ENCODE peak calls at places on chromosomes 11 and 22, in six cellular contexts. Q is SK-N-SH, K is cardiac muscle cell, V is endodermal cell, N is astrocyte, L is mammary epithelial cell. G is an unnamed sample. For H3K4me1, the result is how much of the 10 kb centered on the place peaks cover.

GRCh38 chr22:33879796-33880195 is 40.5 kb downstream of the LARGE1 start:
- DNase-seq in K (no peak), Q (no peak), V (no peak), N (no peak), L (no peak), G (no peak)

GRCh38 chr11:109641549-109641948 is 219.6 kb downstream of the C11orf87 start:
- DNase-seq in N (peak), Q (no peak), L (peak), V (peak), K (peak), G (peak)

GRCh38 chr22:49494555-49494954 is 333.1 kb downstream of the BRD1 start:
- DNase-seq in V (no peak), Q (no peak), K (no peak), N (no peak), L (no peak), G (no peak)

GRCh38 chr11:47552581-47553416 is at the start of gene CELF1:
- DNase-seq in N (peak), Q (peak), L (peak), K (peak), V (peak), G (peak)

GRCh38 chr11:85759915-85760314 is 51.0 kb downstream of the SYTL2 start:
- DNase-seq in K (no peak), L (peak), N (peak), Q (no peak), V (no peak), G (peak)

GRCh38 chr22:45452565-45453449 is 39.3 kb downstream of the RIBC2 start:
- DNase-seq in L (no peak), N (peak), K (no peak), Q (no peak), V (no peak), G (peak)

GRCh38 chr22:36901411-36902142 is 11.9 kb upstream of the CSF2RB start:
- DNase-seq in K (no peak), Q (no peak), L (no peak), V (peak), N (no peak), G (no peak)

GRCh38 chr22:29150701-29151100 is 55.0 kb upstream of the EMID1 start:
- DNase-seq in Q (no peak), L (no peak), N (no peak), K (no peak), V (peak), G (no peak)

GRCh38 chr11:69055212-69055586 is 6.5 kb downstream of the TPCN2 start:
- DNase-seq in L (no peak), N (no peak), K (no peak), Q (no peak), V (no peak), G (no peak)

GRCh38 chr11:44958165-44958564 is 7.5 kb upstream of the TP53I11 start:
- DNase-seq in Q (no peak), L (no peak), V (no peak), N (no peak), K (no peak), G (no peak)

GRCh38 chr11:114317738-114318137 is 21.5 kb downstream of the NNMT start:
- DNase-seq in Q (peak), K (peak), V (peak), L (no peak), N (no peak), G (peak)

GRCh38 chr11:10742460-10743208 is 8.4 kb upstream of the CTR9 start:
- DNase-seq in K (no peak), L (peak), V (no peak), N (peak), Q (peak), G (peak)

GRCh38 chr11:117868088-117868487 is 8.4 kb downstream of the FXYD6 start:
- DNase-seq in V (no peak), Q (no peak), K (no peak), N (no peak), L (no peak), G (no peak)

GRCh38 chr11:368414-369335 is 624 bp upstream of the B4GALNT4 start:
- DNase-seq in V (peak), K (peak), N (no peak), Q (peak), L (no peak), G (no peak)

GRCh38 chr11:121634889-121635288 is 182.1 kb upstream of the SORL1-AS1 start:
- DNase-seq in N (peak), L (peak), V (peak), K (no peak), Q (no peak), G (peak)

GRCh38 chr22:26558246-26558895 is 31.6 kb downstream of the TPST2 start:
- DNase-seq in N (peak), L (no peak), K (no peak), V (no peak), Q (no peak), G (peak)

GRCh38 chr11:118343248-118343647 is 743 bp upstream of the CD3D start:
- DNase-seq in K (no peak), N (no peak), V (no peak), L (no peak), Q (no peak), G (no peak)

GRCh38 chr11:129278586-129279319 is 86.6 kb upstream of the ARHGAP32 start:
- DNase-seq in V (peak), L (peak), N (no peak), Q (peak), K (peak), G (no peak)

DNA sequence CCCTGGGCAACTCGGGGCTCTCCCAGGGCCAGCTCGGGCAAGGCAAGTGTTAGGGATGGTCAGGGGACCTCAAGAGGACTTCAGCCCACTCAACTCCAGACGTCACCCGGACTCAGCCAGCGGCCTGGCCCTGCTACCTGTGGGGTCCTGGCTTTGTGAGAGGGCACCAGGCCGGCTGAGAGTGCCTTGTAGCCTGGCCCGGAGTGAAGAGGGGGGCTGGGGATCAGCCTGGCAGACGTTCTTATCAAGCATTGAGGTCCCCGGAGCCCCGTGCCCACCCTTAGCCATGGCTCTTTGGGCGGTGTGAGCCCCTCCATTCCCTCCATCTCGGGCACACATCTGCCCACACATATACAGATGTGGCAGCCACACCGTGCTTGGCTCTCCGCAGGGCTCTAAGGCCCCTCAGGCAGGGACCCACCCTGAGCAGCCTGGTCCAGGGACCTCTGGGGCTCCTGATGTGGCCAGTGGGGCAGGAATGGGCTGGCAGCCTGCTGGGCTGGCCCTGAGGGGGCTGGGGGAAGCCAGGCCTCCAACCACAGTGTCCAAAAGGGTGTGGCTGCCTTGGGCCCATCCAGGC is 15.3 kb downstream of the LSP1 start:
- DNase-seq in V (no peak), K (no peak), Q (no peak), N (no peak), L (no peak), G (no peak)
- H3K4me1 ChIP-seq in V (under half), K (under half), Q (under half), N (under half), L (under half), G (under half)

GRCh38 chr11:72409458-72409857 is 24.9 kb downstream of the CLPB start:
- DNase-seq in L (no peak), V (no peak), K (no peak), Q (no peak), N (no peak), G (no peak)
- H3K4me1 ChIP-seq in L (under half), V (under half), K (under half), Q (under half), N (under half), G (under half)

GRCh38 chr11:120499859-120500258 is 11.7 kb upstream of the GRIK4 start:
- DNase-seq in V (no peak), Q (no peak), N (no peak), K (no peak), L (no peak), G (no peak)

GRCh38 chr11:120501440-120501839 is 10.1 kb upstream of the GRIK4 start:
- DNase-seq in N (no peak), L (no peak), K (no peak), Q (no peak), V (no peak), G (no peak)

GRCh38 chr11:120500414-120500936 is 11.1 kb upstream of the GRIK4 start:
- DNase-seq in V (peak), Q (no peak), K (no peak), L (no peak), N (no peak), G (peak)

GRCh38 chr11:120499088-120499487 is 12.5 kb upstream of the GRIK4 start:
- DNase-seq in L (no peak), V (no peak), K (no peak), N (no peak), Q (no peak), G (no peak)

GRCh38 chr11:120501976-120502755 is 9.4 kb upstream of the GRIK4 start:
- DNase-seq in N (no peak), L (no peak), Q (no peak), K (no peak), V (no peak), G (no peak)
- H3K4me1 ChIP-seq in N (under half), L (under half), Q (under half), K (under half), V (under half), G (under half)

GRCh38 chr11:76772783-76773106 is 10.4 kb upstream of the TSKU start:
- DNase-seq in K (no peak), Q (no peak), L (no peak), N (no peak), V (peak), G (no peak)

GRCh38 chr11:76771446-76772099 is 11.6 kb upstream of the TSKU start:
- DNase-seq in K (no peak), N (no peak), Q (no peak), V (no peak), L (no peak), G (no peak)

GRCh38 chr11:76773921-76774361 is 9.2 kb upstream of the TSKU start:
- DNase-seq in N (no peak), L (peak), Q (no peak), K (no peak), V (no peak), G (no peak)

GRCh38 chr11:76770642-76771445 is 12.3 kb upstream of the TSKU start:
- DNase-seq in Q (no peak), N (peak), L (peak), K (no peak), V (peak), G (peak)

DNA sequence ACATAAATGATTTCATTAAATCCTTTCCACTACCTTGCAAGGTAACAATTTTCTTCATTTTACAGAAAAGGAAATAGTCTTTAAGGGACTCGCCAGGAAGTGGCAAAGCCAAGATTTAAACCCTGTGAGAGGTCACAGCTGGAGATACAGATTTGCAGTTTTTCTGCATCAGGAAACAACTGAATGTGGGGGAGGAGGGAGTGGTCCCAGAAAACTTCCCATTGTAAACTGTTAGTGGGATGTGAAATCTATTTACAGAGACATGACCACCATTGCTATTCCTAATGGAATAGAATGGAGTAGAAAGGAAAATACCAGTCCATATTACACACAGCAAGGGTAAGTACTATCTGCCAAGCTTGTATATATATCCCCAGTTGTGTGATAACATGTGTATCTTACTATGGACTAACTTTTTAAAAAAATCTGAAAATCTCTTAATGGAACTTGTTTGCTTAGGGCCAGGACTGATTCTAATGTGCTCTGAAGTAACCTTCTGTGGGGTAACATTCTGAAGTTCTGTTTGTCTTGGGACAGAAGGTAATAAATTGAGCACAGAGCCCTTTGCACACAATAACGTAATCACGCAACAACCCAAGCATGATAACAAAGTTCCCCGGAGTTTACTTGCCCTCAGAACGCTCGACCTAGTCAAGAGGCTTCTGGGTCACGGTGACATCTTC is 10.9 kb upstream of the TSKU start:
- DNase-seq in N (no peak), K (no peak), L (no peak), V (no peak), Q (no peak), G (peak)
- H3K4me1 ChIP-seq in N (under half), K (under half), L (half or more), V (under half), Q (under half), G (under half)

GRCh38 chr11:83528225-83528624 is 242.1 kb upstream of the CCDC90B start:
- DNase-seq in Q (no peak), V (no peak), L (no peak), K (no peak), N (no peak), G (no peak)
- H3K4me1 ChIP-seq in Q (under half), V (under half), L (under half), K (under half), N (under half), G (under half)

GRCh38 chr11:64341851-64342791 is 2.1 kb downstream of the CCDC88B start:
- DNase-seq in L (peak), K (peak), Q (peak), V (peak), N (peak), G (peak)

GRCh38 chr11:64342869-64343739 is 3.1 kb downstream of the CCDC88B start:
- DNase-seq in N (no peak), V (no peak), Q (peak), K (no peak), L (no peak), G (no peak)

GRCh38 chr11:64344721-64345120 is 4.7 kb downstream of the CCDC88B start:
- DNase-seq in N (no peak), L (no peak), K (no peak), Q (no peak), V (no peak), G (no peak)

GRCh38 chr11:64344160-64344559 is 4.2 kb downstream of the CCDC88B start:
- DNase-seq in K (no peak), N (no peak), L (no peak), V (no peak), Q (no peak), G (no peak)

GRCh38 chr11:64343740-64344133 is 3.7 kb downstream of the CCDC88B start:
- DNase-seq in L (no peak), K (peak), Q (peak), N (no peak), V (peak), G (no peak)
- H3K4me1 ChIP-seq in L (under half), K (under half), Q (under half), N (under half), V (under half), G (under half)

DNA sequence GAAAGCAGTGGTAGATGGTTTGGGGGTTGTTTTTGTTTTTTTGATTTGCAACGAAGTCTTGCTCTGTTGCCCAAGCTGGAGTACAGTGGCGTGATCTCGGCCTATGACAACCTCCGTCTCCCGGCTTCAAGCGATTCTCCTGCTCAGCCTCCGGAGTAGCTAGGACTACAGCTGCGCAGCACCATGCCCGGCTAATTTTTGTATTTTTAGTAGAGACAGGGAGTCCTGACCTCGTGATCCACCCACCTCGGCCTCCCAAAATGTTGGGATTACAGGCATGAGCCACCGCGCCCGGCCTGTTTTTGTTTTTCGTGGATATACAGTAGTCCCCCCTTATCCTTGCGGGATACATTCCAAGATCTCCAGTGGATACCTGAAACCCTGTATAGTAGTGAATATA is 6.6 kb downstream of the EP300 start:
- DNase-seq in L (no peak), K (no peak), Q (no peak), N (no peak), V (no peak), G (no peak)
- H3K4me1 ChIP-seq in L (under half), K (under half), Q (under half), N (under half), V (under half), G (under half)